ENCODE peak calls at places on chromosome 5, in seven cellular contexts. One of them, this sample, is unnamed.

GRCh38 chr5:141908796-141909195 is 14.9 kb upstream of the DELE1 start:
- DNase-seq in activated naive CD4-positive, alpha-beta T cell treated with Interleukin-2 at 50 U/mL for 16 hours: no peak
- DNase-seq in ecto neural progenitor cell: no peak
- DNase-seq in pons: no peak
- DNase-seq in epithelial cell of prostate: no peak
- DNase-seq in head of caudate nucleus: no peak
- DNase-seq in NCI-H1417: no peak
- DNase-seq in this sample: no peak

GRCh38 chr5:74206571-74207550 is 433.7 kb downstream of the ENC1 start:
- DNase-seq in activated naive CD4-positive, alpha-beta T cell treated with Interleukin-2 at 50 U/mL for 16 hours: no peak
- DNase-seq in ecto neural progenitor cell: no peak
- DNase-seq in pons: peak
- DNase-seq in epithelial cell of prostate: peak
- DNase-seq in head of caudate nucleus: peak
- DNase-seq in NCI-H1417: peak
- DNase-seq in this sample: peak

GRCh38 chr5:66247176-66247960 is 103.3 kb downstream of the SREK1 start:
- DNase-seq in activated naive CD4-positive, alpha-beta T cell treated with Interleukin-2 at 50 U/mL for 16 hours: no peak
- DNase-seq in ecto neural progenitor cell: no peak
- DNase-seq in pons: no peak
- DNase-seq in epithelial cell of prostate: peak
- DNase-seq in head of caudate nucleus: no peak
- DNase-seq in NCI-H1417: no peak
- DNase-seq in this sample: peak

GRCh38 chr5:59604111-59604510 is 289.4 kb downstream of the PDE4D start:
- DNase-seq in activated naive CD4-positive, alpha-beta T cell treated with Interleukin-2 at 50 U/mL for 16 hours: no peak
- DNase-seq in ecto neural progenitor cell: no peak
- DNase-seq in pons: no peak
- DNase-seq in epithelial cell of prostate: no peak
- DNase-seq in head of caudate nucleus: no peak
- DNase-seq in NCI-H1417: no peak
- DNase-seq in this sample: no peak

GRCh38 chr5:115575167-115576070 is 26.9 kb downstream of the TICAM2 start:
- DNase-seq in activated naive CD4-positive, alpha-beta T cell treated with Interleukin-2 at 50 U/mL for 16 hours: no peak
- DNase-seq in ecto neural progenitor cell: no peak
- DNase-seq in pons: no peak
- DNase-seq in epithelial cell of prostate: no peak
- DNase-seq in head of caudate nucleus: no peak
- DNase-seq in NCI-H1417: no peak
- DNase-seq in this sample: no peak

GRCh38 chr5:139374909-139375308 is 8.2 kb downstream of the SLC23A1 start:
- DNase-seq in activated naive CD4-positive, alpha-beta T cell treated with Interleukin-2 at 50 U/mL for 16 hours: no peak
- DNase-seq in ecto neural progenitor cell: no peak
- DNase-seq in pons: no peak
- DNase-seq in epithelial cell of prostate: no peak
- DNase-seq in head of caudate nucleus: no peak
- DNase-seq in NCI-H1417: no peak
- DNase-seq in this sample: no peak

GRCh38 chr5:107072440-107072839 is 598.3 kb downstream of the EFNA5 start:
- DNase-seq in activated naive CD4-positive, alpha-beta T cell treated with Interleukin-2 at 50 U/mL for 16 hours: no peak
- DNase-seq in ecto neural progenitor cell: no peak
- DNase-seq in pons: no peak
- DNase-seq in epithelial cell of prostate: no peak
- DNase-seq in head of caudate nucleus: no peak
- DNase-seq in NCI-H1417: no peak
- DNase-seq in this sample: no peak

GRCh38 chr5:43014522-43014921 is 25.6 kb downstream of the ANXA2R start:
- DNase-seq in activated naive CD4-positive, alpha-beta T cell treated with Interleukin-2 at 50 U/mL for 16 hours: no peak
- DNase-seq in ecto neural progenitor cell: no peak
- DNase-seq in pons: no peak
- DNase-seq in epithelial cell of prostate: no peak
- DNase-seq in head of caudate nucleus: no peak
- DNase-seq in NCI-H1417: no peak
- DNase-seq in this sample: no peak

GRCh38 chr5:180098991-180099732 is 27.6 kb upstream of the RNF130 start:
- DNase-seq in activated naive CD4-positive, alpha-beta T cell treated with Interleukin-2 at 50 U/mL for 16 hours: no peak
- DNase-seq in ecto neural progenitor cell: no peak
- DNase-seq in pons: no peak
- DNase-seq in epithelial cell of prostate: no peak
- DNase-seq in head of caudate nucleus: peak
- DNase-seq in NCI-H1417: no peak
- DNase-seq in this sample: no peak

GRCh38 chr5:159913481-159913880 is 2.8 kb upstream of the ADRA1B start:
- DNase-seq in activated naive CD4-positive, alpha-beta T cell treated with Interleukin-2 at 50 U/mL for 16 hours: no peak
- DNase-seq in ecto neural progenitor cell: no peak
- DNase-seq in pons: no peak
- DNase-seq in epithelial cell of prostate: no peak
- DNase-seq in head of caudate nucleus: no peak
- DNase-seq in NCI-H1417: no peak
- DNase-seq in this sample: no peak

GRCh38 chr5:16741007-16741406 is 124.2 kb upstream of the RETREG1 start:
- DNase-seq in activated naive CD4-positive, alpha-beta T cell treated with Interleukin-2 at 50 U/mL for 16 hours: no peak
- DNase-seq in ecto neural progenitor cell: no peak
- DNase-seq in pons: peak
- DNase-seq in epithelial cell of prostate: peak
- DNase-seq in head of caudate nucleus: no peak
- DNase-seq in NCI-H1417: no peak
- DNase-seq in this sample: no peak

GRCh38 chr5:17222679-17223078 is 5.2 kb downstream of the BASP1 start:
- DNase-seq in activated naive CD4-positive, alpha-beta T cell treated with Interleukin-2 at 50 U/mL for 16 hours: no peak
- DNase-seq in ecto neural progenitor cell: no peak
- DNase-seq in pons: no peak
- DNase-seq in epithelial cell of prostate: no peak
- DNase-seq in head of caudate nucleus: no peak
- DNase-seq in NCI-H1417: no peak
- DNase-seq in this sample: no peak

GRCh38 chr5:180470966-180471582 is 23.1 kb upstream of the CNOT6 start:
- DNase-seq in activated naive CD4-positive, alpha-beta T cell treated with Interleukin-2 at 50 U/mL for 16 hours: peak
- DNase-seq in ecto neural progenitor cell: peak
- DNase-seq in pons: peak
- DNase-seq in epithelial cell of prostate: no peak
- DNase-seq in head of caudate nucleus: peak
- DNase-seq in NCI-H1417: peak
- DNase-seq in this sample: no peak

GRCh38 chr5:6442333-6442732 is 6.3 kb upstream of the UBE2QL1 start:
- DNase-seq in activated naive CD4-positive, alpha-beta T cell treated with Interleukin-2 at 50 U/mL for 16 hours: no peak
- DNase-seq in ecto neural progenitor cell: no peak
- DNase-seq in pons: no peak
- DNase-seq in epithelial cell of prostate: no peak
- DNase-seq in head of caudate nucleus: no peak
- DNase-seq in NCI-H1417: no peak
- DNase-seq in this sample: no peak

GRCh38 chr5:126339215-126339805 is 83.9 kb upstream of the GRAMD2B start:
- DNase-seq in activated naive CD4-positive, alpha-beta T cell treated with Interleukin-2 at 50 U/mL for 16 hours: peak
- DNase-seq in ecto neural progenitor cell: no peak
- DNase-seq in pons: peak
- DNase-seq in epithelial cell of prostate: no peak
- DNase-seq in head of caudate nucleus: no peak
- DNase-seq in NCI-H1417: peak
- DNase-seq in this sample: peak

GRCh38 chr5:181205735-181206401 is 872 bp upstream of the TRIM7 start:
- DNase-seq in activated naive CD4-positive, alpha-beta T cell treated with Interleukin-2 at 50 U/mL for 16 hours: peak
- DNase-seq in ecto neural progenitor cell: no peak
- DNase-seq in pons: no peak
- DNase-seq in epithelial cell of prostate: no peak
- DNase-seq in head of caudate nucleus: no peak
- DNase-seq in NCI-H1417: no peak
- DNase-seq in this sample: no peak

GRCh38 chr5:144275329-144275728 is 104.7 kb downstream of the KCTD16 start:
- DNase-seq in activated naive CD4-positive, alpha-beta T cell treated with Interleukin-2 at 50 U/mL for 16 hours: no peak
- DNase-seq in ecto neural progenitor cell: no peak
- DNase-seq in pons: no peak
- DNase-seq in epithelial cell of prostate: no peak
- DNase-seq in head of caudate nucleus: no peak
- DNase-seq in NCI-H1417: no peak
- DNase-seq in this sample: no peak

GRCh38 chr5:152303841-152304240 is 101.2 kb downstream of the NMUR2 start:
- DNase-seq in activated naive CD4-positive, alpha-beta T cell treated with Interleukin-2 at 50 U/mL for 16 hours: no peak
- DNase-seq in ecto neural progenitor cell: no peak
- DNase-seq in pons: no peak
- DNase-seq in epithelial cell of prostate: no peak
- DNase-seq in head of caudate nucleus: no peak
- DNase-seq in NCI-H1417: no peak
- DNase-seq in this sample: no peak